ENCODE peak calls at places on chromosome 12, in ten cellular contexts. One of them, this sample, is unnamed. For H3K9me3, the result is how much of the 10 kb centered on the place peaks cover.

GRCh38 chr12:95790912-95791849 is 617 bp upstream of the NTN4 start:
- DNase-seq in PC-3: peak
- DNase-seq in HCT116: no peak
- DNase-seq in aorta: peak
- DNase-seq in CD8-positive, alpha-beta T cell: peak
- DNase-seq in heart right ventricle: peak
- DNase-seq in A549: peak
- DNase-seq in tibial artery: no peak
- DNase-seq in cardiac muscle cell: peak
- DNase-seq in heart left ventricle: peak
- DNase-seq in this sample: no peak

GRCh38 chr12:80353254-80353653 is 90.8 kb upstream of the PTPRQ start:
- DNase-seq in PC-3: peak
- DNase-seq in tibial artery: no peak
- DNase-seq in aorta: no peak
- DNase-seq in HCT116: no peak
- DNase-seq in A549: peak
- DNase-seq in cardiac muscle cell: peak
- DNase-seq in heart left ventricle: no peak
- DNase-seq in CD8-positive, alpha-beta T cell: no peak
- DNase-seq in heart right ventricle: no peak
- DNase-seq in this sample: no peak

GRCh38 chr12:14567311-14568195 is at the start of gene PLBD1:
- DNase-seq in aorta: peak
- DNase-seq in tibial artery: peak
- DNase-seq in heart left ventricle: peak
- DNase-seq in CD8-positive, alpha-beta T cell: no peak
- DNase-seq in A549: peak
- DNase-seq in HCT116: no peak
- DNase-seq in cardiac muscle cell: peak
- DNase-seq in PC-3: peak
- DNase-seq in heart right ventricle: peak
- DNase-seq in this sample: peak

GRCh38 chr12:127485528-127485927 is 781.4 kb upstream of the TMEM132C start:
- DNase-seq in cardiac muscle cell: no peak
- DNase-seq in HCT116: no peak
- DNase-seq in aorta: no peak
- DNase-seq in heart right ventricle: no peak
- DNase-seq in A549: peak
- DNase-seq in PC-3: peak
- DNase-seq in CD8-positive, alpha-beta T cell: no peak
- DNase-seq in heart left ventricle: no peak
- DNase-seq in tibial artery: no peak
- DNase-seq in this sample: peak

GRCh38 chr12:63822352-63822751 is 22.1 kb upstream of the SRGAP1 start:
- DNase-seq in heart left ventricle: no peak
- DNase-seq in PC-3: no peak
- DNase-seq in aorta: no peak
- DNase-seq in cardiac muscle cell: peak
- DNase-seq in HCT116: no peak
- DNase-seq in tibial artery: no peak
- DNase-seq in CD8-positive, alpha-beta T cell: no peak
- DNase-seq in heart right ventricle: no peak
- DNase-seq in A549: no peak
- DNase-seq in this sample: no peak

GRCh38 chr12:58413794-58414193 is 472.4 kb downstream of the ATP23 start:
- DNase-seq in PC-3: peak
- DNase-seq in CD8-positive, alpha-beta T cell: no peak
- DNase-seq in A549: peak
- DNase-seq in heart right ventricle: no peak
- DNase-seq in heart left ventricle: no peak
- DNase-seq in tibial artery: no peak
- DNase-seq in HCT116: no peak
- DNase-seq in cardiac muscle cell: peak
- DNase-seq in aorta: no peak
- DNase-seq in this sample: no peak

GRCh38 chr12:28683371-28683770 is 465.7 kb upstream of the FAR2 start:
- DNase-seq in A549: no peak
- DNase-seq in CD8-positive, alpha-beta T cell: no peak
- DNase-seq in cardiac muscle cell: peak
- DNase-seq in heart left ventricle: no peak
- DNase-seq in heart right ventricle: no peak
- DNase-seq in tibial artery: no peak
- DNase-seq in aorta: no peak
- DNase-seq in HCT116: no peak
- DNase-seq in PC-3: no peak
- DNase-seq in this sample: no peak

GRCh38 chr12:113899844-113900471 is 66.2 kb downstream of the RBM19 start:
- DNase-seq in cardiac muscle cell: no peak
- DNase-seq in heart right ventricle: no peak
- DNase-seq in heart left ventricle: no peak
- DNase-seq in PC-3: no peak
- DNase-seq in aorta: no peak
- DNase-seq in A549: no peak
- DNase-seq in HCT116: no peak
- DNase-seq in CD8-positive, alpha-beta T cell: no peak
- DNase-seq in tibial artery: no peak
- DNase-seq in this sample: no peak

GRCh38 chr12:120231316-120232011 is 30.6 kb upstream of the RPLP0 start:
- DNase-seq in HCT116: peak
- DNase-seq in heart left ventricle: peak
- DNase-seq in heart right ventricle: peak
- DNase-seq in PC-3: peak
- DNase-seq in cardiac muscle cell: peak
- DNase-seq in A549: peak
- DNase-seq in aorta: peak
- DNase-seq in CD8-positive, alpha-beta T cell: peak
- DNase-seq in tibial artery: no peak
- DNase-seq in this sample: peak

GRCh38 chr12:96383991-96384390 is 16.2 kb downstream of the CDK17 start:
- DNase-seq in cardiac muscle cell: peak
- DNase-seq in heart left ventricle: no peak
- DNase-seq in HCT116: no peak
- DNase-seq in CD8-positive, alpha-beta T cell: no peak
- DNase-seq in aorta: no peak
- DNase-seq in tibial artery: no peak
- DNase-seq in A549: no peak
- DNase-seq in heart right ventricle: no peak
- DNase-seq in PC-3: no peak
- DNase-seq in this sample: no peak

GRCh38 chr12:25801621-25802243 is 156.8 kb upstream of the RASSF8 start:
- DNase-seq in aorta: no peak
- DNase-seq in A549: no peak
- DNase-seq in heart right ventricle: no peak
- DNase-seq in cardiac muscle cell: no peak
- DNase-seq in HCT116: no peak
- DNase-seq in CD8-positive, alpha-beta T cell: no peak
- DNase-seq in heart left ventricle: no peak
- DNase-seq in tibial artery: no peak
- DNase-seq in PC-3: peak
- DNase-seq in this sample: no peak
- H3K9me3 ChIP-seq in aorta: under half
- H3K9me3 ChIP-seq in A549: under half
- H3K9me3 ChIP-seq in heart right ventricle: under half
- H3K9me3 ChIP-seq in cardiac muscle cell: under half
- H3K9me3 ChIP-seq in HCT116: under half
- H3K9me3 ChIP-seq in CD8-positive, alpha-beta T cell: under half
- H3K9me3 ChIP-seq in heart left ventricle: under half
- H3K9me3 ChIP-seq in tibial artery: under half
- H3K9me3 ChIP-seq in PC-3: under half
- H3K9me3 ChIP-seq in this sample: under half

GRCh38 chr12:34356233-34356987 is 334.1 kb downstream of the ALG10 start:
- DNase-seq in A549: no peak
- DNase-seq in PC-3: peak
- DNase-seq in cardiac muscle cell: no peak
- DNase-seq in CD8-positive, alpha-beta T cell: no peak
- DNase-seq in HCT116: no peak
- DNase-seq in tibial artery: no peak
- DNase-seq in heart right ventricle: no peak
- DNase-seq in aorta: no peak
- DNase-seq in heart left ventricle: no peak
- DNase-seq in this sample: no peak
- H3K9me3 ChIP-seq in A549: under half
- H3K9me3 ChIP-seq in PC-3: under half
- H3K9me3 ChIP-seq in cardiac muscle cell: under half
- H3K9me3 ChIP-seq in CD8-positive, alpha-beta T cell: under half
- H3K9me3 ChIP-seq in HCT116: under half
- H3K9me3 ChIP-seq in tibial artery: half or more
- H3K9me3 ChIP-seq in heart right ventricle: under half
- H3K9me3 ChIP-seq in aorta: under half
- H3K9me3 ChIP-seq in heart left ventricle: under half
- H3K9me3 ChIP-seq in this sample: under half

DNA sequence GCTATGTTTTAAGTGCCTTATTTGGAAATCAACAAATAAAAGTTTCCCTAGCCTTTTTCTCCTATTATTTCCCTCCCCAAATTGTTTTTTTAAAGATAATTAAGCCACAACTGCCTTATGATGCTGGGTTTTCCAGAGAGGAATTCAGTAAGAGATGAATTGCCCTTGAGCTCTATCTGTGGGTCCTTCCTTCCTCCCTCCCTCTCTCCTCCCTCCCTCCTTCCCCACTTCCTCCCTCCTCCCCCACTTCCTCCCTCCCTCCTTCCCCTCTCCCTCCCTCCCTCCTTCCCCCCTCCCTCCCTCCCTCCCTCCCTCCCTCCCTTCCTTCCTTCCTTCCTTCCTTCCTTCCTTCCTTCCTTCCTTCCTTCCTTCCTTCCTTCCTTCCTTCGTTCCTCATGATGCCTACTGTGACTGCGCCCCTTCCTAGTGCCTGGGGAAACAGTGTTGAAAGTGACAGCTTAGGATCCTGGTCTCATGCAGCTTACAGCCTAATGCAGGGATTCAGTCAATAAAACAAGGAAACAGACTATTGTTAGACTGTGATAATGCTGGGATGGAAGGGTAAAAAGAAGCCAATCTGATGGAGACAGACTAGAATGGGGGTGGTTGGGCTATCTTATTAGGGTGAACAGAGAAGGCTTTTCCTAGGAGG is 1417.1 kb downstream of the AACS start:
- DNase-seq in CD8-positive, alpha-beta T cell: no peak
- DNase-seq in PC-3: no peak
- DNase-seq in HCT116: no peak
- DNase-seq in aorta: no peak
- DNase-seq in A549: no peak
- DNase-seq in tibial artery: no peak
- DNase-seq in heart right ventricle: no peak
- DNase-seq in heart left ventricle: no peak
- DNase-seq in cardiac muscle cell: peak
- DNase-seq in this sample: no peak
- H3K9me3 ChIP-seq in CD8-positive, alpha-beta T cell: under half
- H3K9me3 ChIP-seq in PC-3: under half
- H3K9me3 ChIP-seq in HCT116: under half
- H3K9me3 ChIP-seq in aorta: under half
- H3K9me3 ChIP-seq in A549: under half
- H3K9me3 ChIP-seq in tibial artery: under half
- H3K9me3 ChIP-seq in heart right ventricle: under half
- H3K9me3 ChIP-seq in heart left ventricle: under half
- H3K9me3 ChIP-seq in cardiac muscle cell: under half
- H3K9me3 ChIP-seq in this sample: under half

DNA sequence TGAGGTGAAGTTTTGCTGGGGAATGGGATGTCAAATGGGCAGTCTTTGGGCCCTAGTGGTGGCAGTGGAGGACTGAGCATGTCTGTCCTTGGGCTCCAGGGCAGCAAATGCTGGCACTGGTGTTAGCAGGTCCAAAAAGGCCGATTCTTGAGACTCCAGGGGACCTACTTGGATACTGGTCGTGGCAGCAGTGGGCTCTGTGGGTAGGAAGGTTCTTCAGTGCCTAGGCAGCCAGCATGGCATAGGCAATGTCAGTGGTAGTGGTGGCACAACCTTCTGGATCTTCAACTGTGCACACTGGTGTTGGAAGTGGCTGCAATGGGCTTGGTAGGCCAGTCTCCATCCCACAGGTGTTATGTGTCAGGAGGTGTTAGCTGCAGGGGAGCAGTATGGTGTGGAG is 334.7 kb upstream of the KITLG start:
- DNase-seq in heart right ventricle: no peak
- DNase-seq in cardiac muscle cell: no peak
- DNase-seq in heart left ventricle: no peak
- DNase-seq in A549: no peak
- DNase-seq in CD8-positive, alpha-beta T cell: no peak
- DNase-seq in PC-3: no peak
- DNase-seq in tibial artery: no peak
- DNase-seq in aorta: no peak
- DNase-seq in HCT116: no peak
- DNase-seq in this sample: no peak
- H3K9me3 ChIP-seq in heart right ventricle: under half
- H3K9me3 ChIP-seq in cardiac muscle cell: under half
- H3K9me3 ChIP-seq in heart left ventricle: under half
- H3K9me3 ChIP-seq in A549: under half
- H3K9me3 ChIP-seq in CD8-positive, alpha-beta T cell: under half
- H3K9me3 ChIP-seq in PC-3: under half
- H3K9me3 ChIP-seq in tibial artery: under half
- H3K9me3 ChIP-seq in aorta: under half
- H3K9me3 ChIP-seq in HCT116: under half
- H3K9me3 ChIP-seq in this sample: under half

GRCh38 chr12:5318874-5319273 is 113.0 kb upstream of the NTF3 start:
- DNase-seq in heart left ventricle: no peak
- DNase-seq in cardiac muscle cell: peak
- DNase-seq in aorta: no peak
- DNase-seq in tibial artery: no peak
- DNase-seq in A549: no peak
- DNase-seq in HCT116: peak
- DNase-seq in heart right ventricle: no peak
- DNase-seq in CD8-positive, alpha-beta T cell: no peak
- DNase-seq in PC-3: peak
- DNase-seq in this sample: no peak

GRCh38 chr12:5317556-5317955 is 114.4 kb upstream of the NTF3 start:
- DNase-seq in tibial artery: no peak
- DNase-seq in A549: no peak
- DNase-seq in aorta: no peak
- DNase-seq in HCT116: no peak
- DNase-seq in CD8-positive, alpha-beta T cell: no peak
- DNase-seq in cardiac muscle cell: no peak
- DNase-seq in PC-3: no peak
- DNase-seq in heart right ventricle: no peak
- DNase-seq in heart left ventricle: no peak
- DNase-seq in this sample: no peak
- H3K9me3 ChIP-seq in tibial artery: under half
- H3K9me3 ChIP-seq in A549: under half
- H3K9me3 ChIP-seq in aorta: under half
- H3K9me3 ChIP-seq in HCT116: under half
- H3K9me3 ChIP-seq in CD8-positive, alpha-beta T cell: under half
- H3K9me3 ChIP-seq in cardiac muscle cell: under half
- H3K9me3 ChIP-seq in PC-3: under half
- H3K9me3 ChIP-seq in heart right ventricle: under half
- H3K9me3 ChIP-seq in heart left ventricle: under half
- H3K9me3 ChIP-seq in this sample: under half

DNA sequence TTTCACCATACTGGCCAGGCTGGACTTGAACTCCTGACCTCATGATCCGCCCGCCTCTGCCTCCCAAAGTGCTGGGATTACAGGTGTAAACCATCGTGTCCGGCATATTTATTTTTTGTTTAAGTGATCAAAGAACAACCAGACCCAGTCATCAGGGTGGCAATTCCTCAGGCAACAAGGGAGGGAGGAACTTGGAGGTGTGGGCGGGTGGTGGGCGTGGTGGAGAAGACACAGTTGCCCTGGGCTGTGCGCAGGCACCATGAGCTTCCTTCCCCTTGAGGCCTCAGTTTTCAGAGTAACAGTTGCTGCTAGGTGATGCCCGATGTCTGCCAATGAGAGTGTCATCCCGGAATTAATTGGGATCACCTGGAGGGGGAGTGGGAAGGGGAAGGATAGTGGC is 191.7 kb downstream of the ALG10 start:
- DNase-seq in HCT116: no peak
- DNase-seq in A549: no peak
- DNase-seq in tibial artery: no peak
- DNase-seq in cardiac muscle cell: no peak
- DNase-seq in CD8-positive, alpha-beta T cell: no peak
- DNase-seq in heart left ventricle: no peak
- DNase-seq in heart right ventricle: no peak
- DNase-seq in aorta: no peak
- DNase-seq in PC-3: no peak
- DNase-seq in this sample: no peak
- H3K9me3 ChIP-seq in HCT116: under half
- H3K9me3 ChIP-seq in A549: under half
- H3K9me3 ChIP-seq in tibial artery: under half
- H3K9me3 ChIP-seq in cardiac muscle cell: under half
- H3K9me3 ChIP-seq in CD8-positive, alpha-beta T cell: under half
- H3K9me3 ChIP-seq in heart left ventricle: under half
- H3K9me3 ChIP-seq in heart right ventricle: under half
- H3K9me3 ChIP-seq in aorta: under half
- H3K9me3 ChIP-seq in PC-3: under half
- H3K9me3 ChIP-seq in this sample: under half